ENCODE peak calls at places on chromosomes 6 and 20, in seven cellular contexts. L is right cardiac atrium, H is PC-9, A is mesendoderm, E is IMR-90, N is WERI-Rb-1, Q is dorsolateral prefrontal cortex. U is an unnamed sample.

GRCh38 chr20:45463113-45463512 is 6.4 kb upstream of the WFDC2 start:
- DNase-seq in E (no peak), L (no peak), H (no peak), A (peak), Q (no peak), N (no peak), U (peak)

GRCh38 chr6:96086745-96087144 is 71.0 kb downstream of the FUT9 start:
- DNase-seq in A (no peak), Q (no peak), L (no peak), H (no peak), N (no peak), E (no peak), U (no peak)

GRCh38 chr6:13554929-13555333 is 19.5 kb upstream of the SIRT5 start:
- DNase-seq in L (peak), Q (peak), A (peak), H (no peak), N (no peak), E (peak), U (peak)

GRCh38 chr6:83696674-83697073 is 12.2 kb downstream of the SNAP91 start:
- DNase-seq in E (no peak), L (no peak), N (no peak), H (no peak), A (no peak), Q (no peak), U (no peak)

GRCh38 chr6:110410534-110410933 is 4.8 kb downstream of the DDO start:
- DNase-seq in N (no peak), H (peak), A (peak), E (no peak), L (no peak), Q (no peak), U (no peak)

GRCh38 chr6:33164665-33165373 is 27.4 kb downstream of the COL11A2 start:
- DNase-seq in N (peak), H (no peak), Q (no peak), A (no peak), E (no peak), L (no peak), U (peak)

GRCh38 chr6:18122128-18123093 is at the start of gene NHLRC1:
- DNase-seq in A (peak), Q (peak), H (peak), E (peak), N (peak), L (peak), U (peak)

GRCh38 chr6:32113386-32114352 is 4.5 kb upstream of the TNXB start:
- DNase-seq in Q (no peak), E (peak), L (peak), N (peak), H (peak), A (peak), U (peak)

GRCh38 chr20:62069741-62070216 is 4.1 kb upstream of the TAF4 start:
- DNase-seq in A (no peak), N (no peak), H (no peak), L (no peak), E (peak), Q (no peak), U (no peak)

GRCh38 chr6:1436334-1437306 is 47.2 kb downstream of the FOXF2 start:
- DNase-seq in L (no peak), E (peak), A (peak), Q (no peak), N (peak), H (peak), U (peak)

GRCh38 chr6:17831135-17831534 is 124.4 kb upstream of the NUP153 start:
- DNase-seq in A (no peak), E (peak), L (no peak), Q (no peak), H (no peak), N (no peak), U (peak)

GRCh38 chr6:160462551-160463109 is 114.5 kb downstream of the SLC22A3 start:
- DNase-seq in N (no peak), H (no peak), L (no peak), E (peak), Q (no peak), A (no peak), U (no peak)

GRCh38 chr6:137700751-137701477 is 166.1 kb upstream of the TNFAIP3 start:
- DNase-seq in Q (no peak), A (no peak), H (no peak), N (no peak), L (no peak), E (no peak), U (no peak)

GRCh38 chr6:10749734-10750133 is 2.1 kb downstream of the TMEM14B start:
- DNase-seq in Q (no peak), E (no peak), H (no peak), N (peak), L (no peak), A (peak), U (no peak)

GRCh38 chr20:46701986-46702385 is 7.5 kb upstream of the SLC2A10 start:
- DNase-seq in A (no peak), H (peak), L (no peak), E (no peak), N (no peak), Q (no peak), U (no peak)

GRCh38 chr6:119313937-119314893 is 35.3 kb downstream of the MAN1A1 start:
- DNase-seq in L (no peak), E (no peak), Q (no peak), A (no peak), H (no peak), N (no peak), U (no peak)

GRCh38 chr6:15073344-15073789 is 172.5 kb upstream of the JARID2 start:
- DNase-seq in L (no peak), E (peak), N (no peak), Q (no peak), H (peak), A (peak), U (no peak)

GRCh38 chr6:111573892-111574800 is 31.5 kb downstream of the TRAF3IP2 start:
- DNase-seq in L (no peak), Q (no peak), A (peak), H (no peak), N (no peak), E (peak), U (no peak)

GRCh38 chr20:62901891-62902290 is 24.4 kb downstream of the DIDO1 start:
- DNase-seq in E (no peak), N (no peak), L (no peak), H (no peak), A (no peak), Q (no peak), U (no peak)

GRCh38 chr20:57695012-57695411 is 14.8 kb downstream of the PMEPA1 start:
- DNase-seq in H (peak), N (no peak), A (no peak), Q (no peak), L (no peak), E (no peak), U (no peak)

GRCh38 chr6:139373928-139374356 is 506 bp downstream of the CITED2 start:
- DNase-seq in N (no peak), L (no peak), A (no peak), H (no peak), E (no peak), Q (no peak), U (no peak)

GRCh38 chr20:62855120-62855519 is 6.5 kb downstream of the TCFL5 start:
- DNase-seq in E (no peak), A (no peak), L (no peak), Q (no peak), N (no peak), H (no peak), U (no peak)

GRCh38 chr6:159892053-159892452 is 1.3 kb downstream of the MAS1 start:
- DNase-seq in E (no peak), A (no peak), N (peak), H (no peak), Q (no peak), L (no peak), U (no peak)

GRCh38 chr6:76835695-76836094 is 627.6 kb downstream of the HTR1B start:
- DNase-seq in E (no peak), N (no peak), H (no peak), A (no peak), L (no peak), Q (no peak), U (no peak)

GRCh38 chr6:143745160-143746133 is 67.7 kb downstream of the PHACTR2 start:
- DNase-seq in N (peak), Q (no peak), L (no peak), A (peak), H (peak), E (peak), U (peak)

GRCh38 chr20:49284818-49285217 is 7.0 kb upstream of the ZNFX1 start:
- DNase-seq in A (peak), Q (no peak), N (no peak), E (no peak), L (no peak), H (no peak), U (no peak)

GRCh38 chr20:43681468-43681942 is 14.6 kb downstream of the MYBL2 start:
- DNase-seq in L (no peak), E (no peak), H (no peak), Q (no peak), A (peak), N (peak), U (no peak)

GRCh38 chr6:22838346-22838745 is 269.0 kb downstream of the HDGFL1 start:
- DNase-seq in L (no peak), N (no peak), Q (no peak), E (peak), A (peak), H (no peak), U (no peak)

GRCh38 chr20:50792708-50793574 is 1.9 kb upstream of the BCAS4 start:
- DNase-seq in L (no peak), A (no peak), E (no peak), Q (no peak), N (no peak), H (no peak), U (no peak)

GRCh38 chr6:72654101-72654618 is 32.3 kb downstream of the KCNQ5 start:
- DNase-seq in A (no peak), H (no peak), E (no peak), L (no peak), N (no peak), Q (no peak), U (no peak)

GRCh38 chr6:156933201-156934053 is 156.2 kb downstream of the ARID1B start:
- DNase-seq in E (no peak), L (no peak), A (peak), H (no peak), N (peak), Q (no peak), U (peak)

GRCh38 chr6:131367206-131367873 is 205.7 kb upstream of the ARG1 start:
- DNase-seq in H (no peak), L (no peak), A (no peak), Q (no peak), N (no peak), E (no peak), U (no peak)

GRCh38 chr6:106163446-106163965 is 77.4 kb downstream of the PRDM1 start:
- DNase-seq in A (peak), L (peak), E (peak), Q (no peak), H (no peak), N (no peak), U (peak)

GRCh38 chr20:3760980-3761379 is 6.6 kb downstream of the ADISSP start:
- DNase-seq in L (no peak), A (no peak), H (no peak), E (no peak), N (no peak), Q (no peak), U (no peak)

GRCh38 chr6:116136933-116137340 is 11.0 kb upstream of the COL10A1 start:
- DNase-seq in N (no peak), Q (no peak), E (no peak), A (no peak), H (no peak), L (no peak), U (no peak)

GRCh38 chr6:123518441-123519190 is 118.1 kb downstream of the TRDN start:
- DNase-seq in E (no peak), A (no peak), L (peak), N (no peak), Q (no peak), H (no peak), U (no peak)

GRCh38 chr6:56803594-56803993 is 151.3 kb upstream of the BEND6 start:
- DNase-seq in A (no peak), H (no peak), Q (no peak), L (no peak), N (no peak), E (peak), U (no peak)

GRCh38 chr6:36605560-36606391 is 11.6 kb downstream of the SRSF3 start:
- DNase-seq in E (no peak), Q (no peak), N (no peak), L (no peak), A (no peak), H (no peak), U (no peak)

GRCh38 chr6:166633732-166634535 is 6.9 kb upstream of the RPS6KA2 start:
- DNase-seq in H (no peak), N (no peak), A (no peak), Q (no peak), E (peak), L (no peak), U (peak)

GRCh38 chr6:111480988-111481830 is 1.8 kb downstream of the REV3L start:
- DNase-seq in Q (no peak), H (no peak), N (no peak), L (no peak), E (peak), A (no peak), U (no peak)

GRCh38 chr6:44269921-44270525 is at the start of gene TMEM151B:
- DNase-seq in A (no peak), H (no peak), N (peak), E (no peak), Q (no peak), L (no peak), U (peak)

GRCh38 chr6:44271406-44271723 is 1.1 kb downstream of the TMEM151B start:
- DNase-seq in N (no peak), Q (no peak), A (no peak), H (no peak), L (no peak), E (no peak), U (no peak)

GRCh38 chr6:44271914-44272313 is 1.7 kb downstream of the TMEM151B start:
- DNase-seq in L (no peak), H (no peak), Q (no peak), N (no peak), E (no peak), A (no peak), U (no peak)

GRCh38 chr6:44269168-44269920 is 906 bp upstream of the TMEM151B start:
- DNase-seq in Q (no peak), A (no peak), E (no peak), H (no peak), L (no peak), N (no peak), U (no peak)

DNA sequence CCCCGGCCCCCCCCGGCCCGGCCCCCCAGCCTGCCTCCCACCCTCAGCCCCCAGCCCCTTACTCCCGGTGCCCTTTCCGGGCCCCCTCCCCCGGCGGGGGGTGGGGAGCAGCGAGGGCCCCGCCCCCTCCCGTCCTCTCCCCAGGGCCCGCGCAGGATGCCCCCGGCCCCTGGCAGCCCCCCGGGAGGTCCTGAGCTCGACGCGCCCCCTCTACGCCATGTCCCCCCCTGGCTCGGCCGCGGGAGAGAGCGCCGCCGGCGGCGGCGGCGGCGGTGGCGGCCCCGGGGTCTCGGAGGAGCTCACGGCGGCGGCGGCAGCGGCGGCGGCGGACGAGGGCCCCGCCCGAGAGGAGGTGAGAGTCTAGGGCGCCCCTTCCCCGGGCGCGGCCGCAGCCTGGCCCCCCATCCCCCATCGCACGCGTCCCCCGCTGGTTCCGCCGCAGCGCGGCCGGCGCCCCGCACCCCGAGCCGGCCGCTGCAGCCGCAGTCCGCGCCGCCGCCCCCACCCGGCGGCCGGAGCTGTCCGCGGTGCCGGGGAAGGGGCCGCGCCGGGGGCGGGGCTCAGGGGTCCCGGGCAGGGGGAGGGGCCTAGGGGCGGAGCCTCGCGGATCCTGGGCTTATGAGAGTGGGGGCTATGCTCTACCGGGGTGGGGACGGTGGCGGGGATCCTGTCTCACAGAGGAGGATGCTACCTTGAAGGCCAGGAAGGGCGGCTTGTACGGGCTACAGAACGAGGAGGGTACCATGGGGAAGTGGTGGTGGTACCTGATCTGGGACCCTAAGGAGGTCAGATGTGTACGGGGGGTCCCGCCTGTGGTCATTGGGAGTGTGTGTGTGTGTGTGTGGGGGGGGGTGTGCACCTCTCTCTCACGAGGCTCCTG is 516 bp downstream of the TMEM151B start:
- DNase-seq in A (peak), H (no peak), E (no peak), L (no peak), N (peak), Q (no peak), U (peak)
- H3K4me3 ChIP-seq in A (no peak), H (no peak), E (no peak), L (peak), N (peak), Q (peak), U (no peak)

GRCh38 chr20:25197870-25198190 is 2.3 kb downstream of the ENTPD6 start:
- DNase-seq in E (no peak), A (no peak), N (no peak), Q (no peak), L (no peak), H (no peak), U (no peak)
- H3K27ac ChIP-seq in E (no peak), A (no peak), N (no peak), Q (no peak), L (peak), H (no peak), U (no peak)

GRCh38 chr20:17959257-17959627 is 9.4 kb downstream of the SNX5 start:
- DNase-seq in E (no peak), H (no peak), Q (no peak), A (no peak), N (no peak), L (no peak), U (no peak)

GRCh38 chr20:17961600-17961965 is 7.0 kb downstream of the SNX5 start:
- DNase-seq in E (peak), L (no peak), N (no peak), H (no peak), A (no peak), Q (no peak), U (no peak)

GRCh38 chr20:17963114-17963897 is 5.3 kb downstream of the SNX5 start:
- DNase-seq in A (no peak), L (no peak), Q (no peak), N (no peak), H (no peak), E (no peak), U (no peak)

GRCh38 chr20:17958326-17959256 is 10.0 kb downstream of the SNX5 start:
- DNase-seq in A (no peak), E (peak), L (no peak), N (no peak), Q (no peak), H (no peak), U (no peak)

DNA sequence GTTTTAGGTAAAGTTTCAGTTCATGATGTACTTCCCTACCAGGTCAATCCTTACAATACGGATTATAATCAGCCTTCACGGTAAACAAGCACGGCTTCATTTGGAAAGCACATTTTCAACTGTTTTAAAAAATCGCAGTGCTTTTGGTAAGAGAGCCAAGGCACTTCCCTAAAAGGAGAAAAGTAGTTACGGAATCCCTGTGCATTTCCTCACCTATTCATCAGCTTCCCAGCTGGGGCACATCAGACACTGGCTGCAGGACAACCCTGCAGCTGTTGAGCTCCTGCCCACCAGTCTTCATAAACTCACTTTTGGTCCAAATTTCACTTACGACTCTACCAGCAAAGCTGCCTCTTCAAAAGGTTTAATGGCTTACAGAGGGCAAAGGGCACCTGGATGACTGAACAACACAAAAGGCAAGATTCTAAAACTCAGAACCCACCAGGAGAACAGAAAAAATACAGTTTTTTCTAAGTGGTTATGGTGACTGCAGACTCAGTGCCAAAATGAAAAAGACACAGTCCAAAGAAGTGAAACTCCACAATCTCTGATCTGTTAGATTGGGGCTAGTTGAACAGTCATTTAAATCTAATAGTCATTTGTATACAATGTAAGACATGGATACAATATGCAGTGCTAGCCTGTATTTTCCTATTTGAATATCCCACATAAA is 7.5 kb downstream of the SNX5 start:
- DNase-seq in H (no peak), N (no peak), E (peak), A (no peak), L (peak), Q (no peak), U (no peak)
- H3K4me3 ChIP-seq in H (no peak), N (no peak), E (no peak), A (no peak), L (no peak), Q (no peak), U (peak)

GRCh38 chr6:109050447-109051102 is 44.1 kb downstream of the SESN1 start:
- DNase-seq in Q (no peak), N (no peak), H (no peak), E (no peak), A (no peak), L (no peak), U (no peak)

GRCh38 chr6:109051301-109051700 is 43.3 kb downstream of the SESN1 start:
- DNase-seq in H (peak), N (no peak), A (no peak), E (peak), Q (no peak), L (no peak), U (no peak)

GRCh38 chr6:109048176-109048575 is 46.5 kb downstream of the SESN1 start:
- DNase-seq in Q (no peak), N (no peak), L (no peak), H (no peak), A (no peak), E (no peak), U (no peak)

GRCh38 chr6:109050012-109050411 is 44.6 kb downstream of the SESN1 start:
- DNase-seq in N (no peak), Q (no peak), E (no peak), A (no peak), H (no peak), L (no peak), U (no peak)

DNA sequence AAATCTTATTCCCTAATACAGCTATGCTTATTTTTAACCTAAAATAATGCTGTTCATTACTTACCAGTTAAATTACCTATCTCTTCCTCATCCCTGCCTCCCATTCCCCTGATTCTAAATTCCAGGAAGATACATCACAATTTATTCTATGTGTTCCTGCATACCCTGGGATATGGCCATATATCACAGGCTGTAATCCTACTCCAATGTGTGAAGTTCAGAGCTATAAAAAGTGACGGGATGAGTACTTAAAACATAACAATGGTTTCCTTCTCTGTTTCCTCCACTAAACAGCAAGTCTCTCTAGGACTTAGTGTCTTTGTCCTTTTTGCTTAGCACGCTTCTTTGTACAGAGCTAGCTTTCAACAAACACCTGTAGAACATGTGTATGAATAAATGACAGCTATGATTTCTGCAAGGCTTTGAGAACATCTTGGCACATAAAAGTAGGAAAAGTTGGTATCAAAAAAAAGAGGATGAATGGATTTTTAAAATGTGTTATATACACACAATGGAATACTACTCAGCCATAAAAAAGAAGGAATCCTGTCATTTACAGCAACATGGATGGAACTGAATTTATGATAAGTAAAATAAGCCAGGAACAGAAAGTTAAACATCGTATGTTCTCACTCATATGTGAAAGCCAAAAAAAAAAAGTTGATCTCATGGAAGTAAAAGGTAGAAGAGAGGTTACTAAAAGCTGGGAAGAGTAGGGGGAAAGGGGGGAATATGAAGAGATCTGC is 45.8 kb downstream of the SESN1 start:
- DNase-seq in Q (no peak), L (no peak), E (no peak), N (no peak), H (no peak), A (no peak), U (no peak)
- H3K27ac ChIP-seq in Q (no peak), L (no peak), E (no peak), N (peak), H (no peak), A (no peak), U (no peak)

U was measured in endodermal cell.